ENCODE peak calls at places on chromosomes 11 and 22, in eight cellular contexts. N is upper lobe of left lung, O is PC-3, Y is esophagus squamous epithelium, Z is neural crest cell, L is cardiac fibroblast, F is upper lobe of right lung, V is stomach. B is an unnamed sample.

GRCh38 chr11:4071828-4072421 is 22.7 kb upstream of the RRM1 start:
- DNase-seq in N (no peak), O (no peak), Y (no peak), Z (no peak), L (no peak), F (no peak), V (no peak), B (no peak)

GRCh38 chr22:40517631-40518030 is 118.9 kb downstream of the MRTFA start:
- DNase-seq in N (no peak), O (no peak), Y (no peak), Z (no peak), L (no peak), F (no peak), V (no peak), B (no peak)

GRCh38 chr11:117519170-117519569 is 191.5 kb downstream of the CEP164 start:
- DNase-seq in N (no peak), O (no peak), Y (no peak), Z (no peak), L (no peak), F (no peak), V (no peak), B (no peak)

GRCh38 chr11:86438685-86439084 is 64.0 kb downstream of the CCDC81 start:
- DNase-seq in N (no peak), O (peak; percentile 12), Y (no peak), Z (no peak), L (peak; percentile 33), F (no peak), V (no peak), B (no peak)

GRCh38 chr22:39490135-39490798 is 11.8 kb upstream of the MIEF1 start:
- DNase-seq in N (peak; percentile 92), O (peak; percentile 69), Y (peak; percentile 28), Z (peak; percentile 47), L (peak; percentile 82), F (peak; percentile 86), V (peak; percentile 76), B (peak; percentile 92)

GRCh38 chr22:47705350-47705749 is 942.9 kb downstream of the TBC1D22A start:
- DNase-seq in N (no peak), O (no peak), Y (no peak), Z (no peak), L (no peak), F (no peak), V (no peak), B (no peak)

GRCh38 chr11:19905280-19905853 is 192.7 kb downstream of the NAV2 start:
- DNase-seq in N (no peak), O (peak; percentile 48), Y (no peak), Z (no peak), L (peak; percentile 80), F (no peak), V (no peak), B (no peak)

GRCh38 chr22:22235564-22235963 is 9.0 kb upstream of the VPREB1 start:
- DNase-seq in N (no peak), O (peak; percentile 32), Y (no peak), Z (peak; percentile 33), L (peak; percentile 11), F (no peak), V (no peak), B (peak; percentile 81)

GRCh38 chr11:65207918-65208784 is 26.4 kb downstream of the CAPN1 start:
- DNase-seq in N (peak; percentile 73), O (no peak), Y (no peak), Z (no peak), L (no peak), F (no peak), V (peak; percentile 13), B (no peak)

GRCh38 chr22:49047461-49047860 is 780.2 kb downstream of the BRD1 start:
- DNase-seq in N (no peak), O (peak; percentile 1), Y (no peak), Z (no peak), L (no peak), F (no peak), V (no peak), B (no peak)

GRCh38 chr11:61911124-61911700 is 6.2 kb downstream of the RAB3IL1 start:
- DNase-seq in N (no peak), O (no peak), Y (no peak), Z (no peak), L (no peak), F (no peak), V (no peak), B (no peak)

GRCh38 chr11:128523616-128524015 is 63.7 kb downstream of the ETS1 start:
- DNase-seq in N (no peak), O (peak; percentile 44), Y (no peak), Z (no peak), L (peak; percentile 74), F (no peak), V (no peak), B (no peak)

GRCh38 chr11:131474947-131475346 is 104.5 kb downstream of the NTM start:
- DNase-seq in N (no peak), O (no peak), Y (no peak), Z (no peak), L (no peak), F (no peak), V (no peak), B (no peak)

GRCh38 chr11:11580831-11581492 is 40.8 kb downstream of the GALNT18 start:
- DNase-seq in N (no peak), O (no peak), Y (no peak), Z (no peak), L (no peak), F (no peak), V (no peak), B (no peak)

GRCh38 chr11:15074206-15075161 is 1.1 kb downstream of the CALCB start:
- DNase-seq in N (peak; percentile 78), O (peak; percentile 64), Y (peak; percentile 20), Z (peak; percentile 95), L (peak; percentile 74), F (peak; percentile 91), V (peak; percentile 91), B (peak; percentile 96)
- TF ChIP-seq CTCF in N (peak; percentile 59), O (peak; percentile 62), Y (peak; percentile 72), Z (peak; percentile 92), L (peak; percentile 87), F (peak; percentile 74), V (no peak), B (peak; percentile 94)

DNA sequence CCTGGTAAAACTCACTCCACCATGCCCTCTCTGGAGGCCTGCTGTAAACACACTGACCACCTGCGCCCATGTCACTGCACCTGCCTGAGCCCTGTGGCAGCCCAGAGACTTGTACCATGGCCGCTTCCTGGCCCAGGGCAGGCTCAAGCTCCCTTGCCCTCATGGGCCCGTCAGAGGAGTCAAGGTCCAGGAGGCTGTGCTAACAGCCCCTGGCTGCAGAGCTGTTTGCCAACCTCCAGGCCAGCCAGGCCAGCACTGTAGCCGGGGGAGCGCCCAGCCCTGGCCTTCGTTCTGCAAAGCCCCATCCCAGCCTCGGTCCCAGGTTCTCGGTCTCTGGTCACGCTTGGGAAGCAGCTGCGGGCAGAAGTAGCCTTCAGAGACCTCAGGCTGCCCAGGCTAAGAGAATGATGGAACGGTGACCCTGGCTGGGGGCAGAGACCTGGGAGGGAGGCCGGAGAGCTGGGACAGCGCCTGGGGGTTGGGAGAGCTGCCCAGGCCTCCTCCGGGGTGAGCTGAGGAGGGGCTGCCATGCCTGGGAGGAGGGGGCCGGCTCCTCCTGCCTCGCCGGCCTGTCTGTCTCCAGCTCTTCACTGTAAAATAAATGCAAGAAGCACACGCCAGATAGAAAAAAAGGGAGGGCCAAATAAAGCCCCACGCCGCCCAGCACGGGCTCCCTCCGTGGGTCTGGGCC is 11.9 kb upstream of the TCF20 start:
- DNase-seq in N (no peak), O (no peak), Y (no peak), Z (no peak), L (no peak), F (peak; percentile 48), V (no peak), B (no peak)
- TF ChIP-seq CTCF in N (no peak), O (no peak), Y (no peak), Z (no peak), L (no peak), F (no peak), V (no peak), B (no peak)

GRCh38 chr11:15624701-15625100 is 510.0 kb downstream of the INSC start:
- DNase-seq in N (no peak), O (no peak), Y (no peak), Z (no peak), L (no peak), F (no peak), V (no peak), B (no peak)

GRCh38 chr11:15627560-15627959 is 512.8 kb downstream of the INSC start:
- DNase-seq in N (no peak), O (peak; percentile 2), Y (no peak), Z (no peak), L (no peak), F (no peak), V (no peak), B (no peak)

GRCh38 chr11:15635501-15635900 is 520.8 kb downstream of the INSC start:
- DNase-seq in N (no peak), O (no peak), Y (no peak), Z (no peak), L (no peak), F (no peak), V (no peak), B (no peak)

GRCh38 chr11:15625691-15626090 is 511.0 kb downstream of the INSC start:
- DNase-seq in N (no peak), O (no peak), Y (no peak), Z (no peak), L (no peak), F (no peak), V (no peak), B (no peak)

DNA sequence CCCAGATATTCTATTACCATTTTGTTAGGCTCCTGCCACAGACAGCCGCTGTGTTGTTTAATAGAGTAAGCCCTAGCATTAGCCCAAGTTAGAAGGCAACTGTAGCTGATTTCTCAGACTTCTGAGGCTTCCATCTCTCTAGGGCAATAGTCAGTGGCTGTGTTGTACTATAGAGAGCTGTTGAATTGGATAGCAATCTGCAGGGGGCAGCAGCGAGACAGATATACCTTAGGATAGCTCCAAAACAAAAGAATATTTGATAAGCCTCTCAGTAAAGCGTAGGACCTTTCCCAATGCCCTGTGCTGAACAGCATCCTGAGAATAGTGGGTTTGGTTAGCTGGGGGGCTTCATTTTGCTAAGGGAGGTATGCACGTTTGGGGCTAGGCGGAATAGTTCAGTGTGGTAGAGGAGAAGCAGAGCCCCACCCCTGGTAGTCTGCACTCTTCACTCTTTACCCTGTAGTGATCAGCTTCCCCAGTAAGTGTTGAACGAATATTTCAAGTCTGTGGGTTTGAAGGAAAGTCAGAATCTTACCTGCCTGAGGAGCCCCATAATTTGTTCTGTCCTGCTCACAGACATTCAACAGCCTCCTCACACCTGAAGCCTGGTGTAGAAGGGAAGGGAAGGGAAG is 515.1 kb downstream of the INSC start:
- DNase-seq in N (peak; percentile 49), O (no peak), Y (no peak), Z (peak; percentile 22), L (no peak), F (no peak), V (peak; percentile 70), B (peak; percentile 26)
- TF ChIP-seq CTCF in N (no peak), O (peak; percentile 18), Y (peak; percentile 49), Z (peak; percentile 52), L (peak; percentile 23), F (no peak), V (no peak), B (no peak)

DNA sequence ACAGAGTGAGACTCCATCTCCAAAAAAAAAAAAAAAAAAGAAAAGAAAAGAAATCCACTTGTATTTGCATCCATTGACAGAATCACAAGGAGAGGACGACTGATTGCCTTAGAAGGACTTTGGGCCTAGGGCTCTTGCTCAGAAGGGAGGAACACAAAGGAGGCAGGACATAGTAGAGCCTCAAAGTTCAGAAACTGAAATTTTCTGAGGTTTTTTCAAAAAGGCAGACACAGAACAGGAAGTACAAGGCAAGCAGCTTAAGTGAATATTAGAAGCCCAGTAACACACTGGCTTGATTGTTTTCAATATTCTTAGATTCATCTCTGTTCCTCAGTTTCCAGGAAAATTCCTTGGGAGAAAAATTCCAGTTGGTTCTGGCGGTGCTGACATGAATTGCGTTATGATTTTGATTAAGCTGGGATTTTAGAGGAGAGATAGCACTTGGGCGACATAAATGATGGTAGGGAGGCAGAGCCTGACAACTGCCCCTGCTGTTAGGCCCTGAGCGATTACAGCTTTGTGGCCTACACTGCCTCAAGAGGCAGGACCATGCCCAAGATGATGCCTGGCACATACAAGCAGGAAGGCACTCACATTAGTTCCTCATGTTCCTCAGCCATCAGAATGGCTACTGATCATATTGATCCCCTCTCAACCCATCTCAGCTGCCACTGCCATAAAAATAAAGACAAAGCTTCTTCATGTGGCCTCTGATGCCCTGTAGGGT is 15.3 kb downstream of the CLPB start:
- DNase-seq in N (no peak), O (no peak), Y (no peak), Z (no peak), L (no peak), F (no peak), V (no peak), B (no peak)
- TF ChIP-seq CTCF in N (no peak), O (no peak), Y (no peak), Z (no peak), L (no peak), F (no peak), V (no peak), B (no peak)